ENCODE peak calls at places on chromosomes 13 and 19, in five cellular contexts. X, Y, A, H and L are unnamed samples.

GRCh38 chr13:99403458-99403971 is 96.3 kb upstream of the GPR183 start:
- DNase-seq in X (no peak), Y (no peak), A (no peak), H (no peak), L (peak; percentile 40)

GRCh38 chr13:114261328-114261965 is 20.0 kb upstream of the UPF3A start:
- DNase-seq in X (no peak), Y (no peak), A (no peak), H (no peak), L (no peak)

GRCh38 chr19:30091456-30091855 is 149.4 kb downstream of the URI1 start:
- DNase-seq in X (no peak), Y (no peak), A (no peak), H (no peak), L (no peak)

GRCh38 chr13:56700324-56700723 is 440.4 kb upstream of the PRR20A start:
- DNase-seq in X (peak; percentile 41), Y (no peak), A (no peak), H (no peak), L (no peak)

GRCh38 chr19:14770136-14770535 is 8.2 kb downstream of the ADGRE2 start:
- DNase-seq in X (no peak), Y (no peak), A (no peak), H (no peak), L (no peak)

GRCh38 chr13:91950803-91951202 is 552.4 kb downstream of the GPC5 start:
- DNase-seq in X (no peak), Y (no peak), A (no peak), H (no peak), L (no peak)

GRCh38 chr19:18879579-18880373 is 16.2 kb downstream of the CERS1 start:
- DNase-seq in X (no peak), Y (no peak), A (no peak), H (peak; percentile 27), L (peak; percentile 80)

GRCh38 chr13:34817246-34817645 is 124.8 kb upstream of the NBEA start:
- DNase-seq in X (no peak), Y (no peak), A (no peak), H (no peak), L (no peak)

GRCh38 chr13:30049692-30050091 is 199.3 kb upstream of the UBL3 start:
- DNase-seq in X (no peak), Y (no peak), A (no peak), H (no peak), L (no peak)

GRCh38 chr13:30033681-30034447 is 183.4 kb upstream of the UBL3 start:
- DNase-seq in X (peak; percentile 42), Y (no peak), A (no peak), H (peak; percentile 92), L (no peak)

GRCh38 chr13:24307211-24308067 is 1.9 kb upstream of the C1QTNF9 start:
- DNase-seq in X (peak; percentile 3), Y (no peak), A (no peak), H (no peak), L (no peak)

GRCh38 chr19:48477067-48477685 is 8.0 kb downstream of the CYTH2 start:
- DNase-seq in X (no peak), Y (no peak), A (no peak), H (no peak), L (no peak)

GRCh38 chr19:32318884-32319520 is 26.4 kb upstream of the ZNF507 start:
- DNase-seq in X (no peak), Y (no peak), A (no peak), H (no peak), L (peak; percentile 29)

GRCh38 chr13:45055198-45055901 is 65.0 kb upstream of the GTF2F2 start:
- DNase-seq in X (peak; percentile 85), Y (peak; percentile 7), A (no peak), H (peak; percentile 92), L (no peak)

GRCh38 chr13:100461309-100462035 is 127.1 kb downstream of the GGACT start:
- DNase-seq in X (no peak), Y (no peak), A (no peak), H (peak; percentile 11), L (peak; percentile 83)

GRCh38 chr13:108915095-108915633 is 285.8 kb downstream of the MYO16 start:
- DNase-seq in X (peak; percentile 67), Y (no peak), A (peak; percentile 56), H (peak; percentile 76), L (peak; percentile 34)

GRCh38 chr19:3849092-3849491 is 19.7 kb downstream of the ZFR2 start:
- DNase-seq in X (no peak), Y (peak; percentile 12), A (no peak), H (peak; percentile 30), L (peak; percentile 53)

GRCh38 chr19:6476155-6476895 is 5.3 kb downstream of the DENND1C start:
- DNase-seq in X (peak; percentile 49), Y (peak; percentile 24), A (no peak), H (peak; percentile 53), L (peak; percentile 85)

GRCh38 chr19:14005381-14006084 is 587 bp downstream of the RFX1 start:
- DNase-seq in X (peak; percentile 93), Y (peak; percentile 83), A (peak; percentile 82), H (peak; percentile 92), L (no peak)

GRCh38 chr13:48892311-48892710 is 83.4 kb upstream of the FNDC3A start:
- DNase-seq in X (peak; percentile 73), Y (no peak), A (no peak), H (peak; percentile 89), L (no peak)

GRCh38 chr13:50326271-50326670 is 311.0 kb downstream of the KCNRG start:
- DNase-seq in X (no peak), Y (no peak), A (no peak), H (no peak), L (no peak)

GRCh38 chr13:43528992-43529391 is 257.8 kb downstream of the ENOX1 start:
- DNase-seq in X (no peak), Y (no peak), A (no peak), H (peak; percentile 24), L (no peak)

GRCh38 chr13:74795526-74795925 is 661.3 kb upstream of the KLF12 start:
- DNase-seq in X (no peak), Y (no peak), A (no peak), H (no peak), L (no peak)

GRCh38 chr13:80059789-80060188 is 281.1 kb downstream of the SPRY2 start:
- DNase-seq in X (no peak), Y (no peak), A (no peak), H (no peak), L (no peak)

GRCh38 chr13:101627556-101627943 is 175.1 kb downstream of the ITGBL1 start:
- DNase-seq in X (no peak), Y (no peak), A (no peak), H (no peak), L (no peak)

GRCh38 chr19:38924383-38924782 is 6.2 kb downstream of the SARS2 start:
- DNase-seq in X (no peak), Y (no peak), A (no peak), H (no peak), L (no peak)

GRCh38 chr13:33053397-33054066 is 37.3 kb downstream of the KL start:
- DNase-seq in X (no peak), Y (no peak), A (no peak), H (no peak), L (no peak)

GRCh38 chr13:19862511-19863313 is 737 bp downstream of the ZMYM5 start:
- DNase-seq in X (peak; percentile 28), Y (no peak), A (peak; percentile 24), H (peak; percentile 46), L (peak; percentile 70)

GRCh38 chr13:46663216-46663615 is 110.2 kb downstream of the LRCH1 start:
- DNase-seq in X (no peak), Y (no peak), A (no peak), H (no peak), L (no peak)

GRCh38 chr19:3407556-3408516 is 41.5 kb downstream of the NFIC start:
- DNase-seq in X (peak; percentile 55), Y (no peak), A (peak; percentile 43), H (peak; percentile 56), L (no peak)

GRCh38 chr19:50705422-50706019 is 14.1 kb downstream of the SHANK1 start:
- DNase-seq in X (peak; percentile 76), Y (no peak), A (no peak), H (peak; percentile 89), L (no peak)

GRCh38 chr19:18051887-18052286 is 34.8 kb downstream of the IL12RB1 start:
- DNase-seq in X (peak; percentile 21), Y (no peak), A (no peak), H (no peak), L (no peak)